ENCODE peak calls at places on chromosome 22, in seven cellular contexts. G is uterus, T is upper lobe of left lung, J is neuronal stem cell, S is tibial nerve, W is Peyer's patch, C is small intestine. I is an unnamed sample.

GRCh38 chr22:43860126-43860525 is 2.2 kb downstream of the SULT4A1 start:
- DNase-seq in G (no peak), T (no peak), J (no peak), S (no peak), W (no peak), C (no peak), I (no peak)

GRCh38 chr22:24153353-24153752 is 27.9 kb upstream of the SUSD2 start:
- DNase-seq in G (no peak), T (no peak), J (no peak), S (no peak), W (peak; percentile 88), C (peak; percentile 55), I (no peak)

GRCh38 chr22:27986937-27987336 is 67.9 kb upstream of the PITPNB start:
- DNase-seq in G (no peak), T (no peak), J (no peak), S (no peak), W (peak; percentile 37), C (no peak), I (no peak)

GRCh38 chr22:40023226-40023925 is 28.6 kb downstream of the FAM83F start:
- DNase-seq in G (no peak), T (no peak), J (no peak), S (no peak), W (no peak), C (no peak), I (no peak)

GRCh38 chr22:46674367-46674781 is 54.2 kb downstream of the GRAMD4 start:
- DNase-seq in G (peak; percentile 42), T (peak; percentile 71), J (no peak), S (no peak), W (peak; percentile 94), C (peak; percentile 37), I (no peak)

GRCh38 chr22:46842606-46843005 is 80.2 kb downstream of the TBC1D22A start:
- DNase-seq in G (no peak), T (no peak), J (no peak), S (no peak), W (peak; percentile 34), C (no peak), I (no peak)

GRCh38 chr22:38110008-38110862 is at the start of gene BAIAP2L2:
- DNase-seq in G (no peak), T (peak; percentile 52), J (no peak), S (no peak), W (peak; percentile 85), C (peak; percentile 96), I (no peak)

GRCh38 chr22:28375761-28376534 is 303.7 kb downstream of the TTC28 start:
- DNase-seq in G (no peak), T (no peak), J (no peak), S (no peak), W (no peak), C (no peak), I (no peak)

GRCh38 chr22:26579331-26579886 is 10.5 kb downstream of the TPST2 start:
- DNase-seq in G (no peak), T (no peak), J (no peak), S (no peak), W (peak; percentile 80), C (peak; percentile 26), I (no peak)

GRCh38 chr22:23453277-23453676 is 126.8 kb downstream of the IGLL1 start:
- DNase-seq in G (no peak), T (no peak), J (no peak), S (no peak), W (no peak), C (no peak), I (no peak)

GRCh38 chr22:26550498-26551033 is 38.3 kb upstream of the TFIP11 start:
- DNase-seq in G (peak; percentile 19), T (peak; percentile 83), J (no peak), S (no peak), W (no peak), C (no peak), I (no peak)

GRCh38 chr22:20567993-20568417 is 60.6 kb downstream of the MED15 start:
- DNase-seq in G (no peak), T (no peak), J (no peak), S (no peak), W (no peak), C (no peak), I (no peak)

GRCh38 chr22:24437820-24438328 is 10.5 kb downstream of the ADORA2A start:
- DNase-seq in G (no peak), T (no peak), J (no peak), S (no peak), W (peak; percentile 80), C (no peak), I (no peak)

GRCh38 chr22:45476814-45477213 is 25.9 kb upstream of the FBLN1 start:
- DNase-seq in G (no peak), T (no peak), J (no peak), S (no peak), W (no peak), C (no peak), I (no peak)

GRCh38 chr22:25048659-25049657 is 96.4 kb downstream of the KIAA1671 start:
- DNase-seq in G (peak; percentile 38), T (no peak), J (peak; percentile 52), S (no peak), W (peak; percentile 80), C (peak; percentile 82), I (no peak)

GRCh38 chr22:48503035-48503625 is 1324.5 kb downstream of the BRD1 start:
- DNase-seq in G (no peak), T (no peak), J (no peak), S (no peak), W (no peak), C (no peak), I (no peak)

GRCh38 chr22:38921126-38921525 is 36.3 kb upstream of the APOBEC3A start:
- DNase-seq in G (no peak), T (no peak), J (no peak), S (no peak), W (peak; percentile 95), C (peak; percentile 99), I (no peak)

GRCh38 chr22:30439836-30440235 is 14.3 kb downstream of the MTFP1 start:
- DNase-seq in G (no peak), T (peak; percentile 72), J (no peak), S (no peak), W (no peak), C (peak; percentile 24), I (no peak)
- H3K27me3 ChIP-seq in G (no peaks in the 10 kb centered on the region), T (no peaks in the 10 kb centered on the region), J (peaks cover 8% of the 10 kb centered on the region), S (no peaks in the 10 kb centered on the region), W (no peaks in the 10 kb centered on the region), C (peaks cover 7% of the 10 kb centered on the region), I (no peaks in the 10 kb centered on the region)

GRCh38 chr22:36608987-36609386 is 80.0 kb upstream of the EIF3D start:
- DNase-seq in G (no peak), T (no peak), J (no peak), S (no peak), W (peak; percentile 7), C (no peak), I (no peak)
- H3K27me3 ChIP-seq in G (no peaks in the 10 kb centered on the region), T (no peaks in the 10 kb centered on the region), J (peaks cover 49% of the 10 kb centered on the region), S (no peaks in the 10 kb centered on the region), W (no peaks in the 10 kb centered on the region), C (peaks cover 13% of the 10 kb centered on the region), I (no peaks in the 10 kb centered on the region)

DNA sequence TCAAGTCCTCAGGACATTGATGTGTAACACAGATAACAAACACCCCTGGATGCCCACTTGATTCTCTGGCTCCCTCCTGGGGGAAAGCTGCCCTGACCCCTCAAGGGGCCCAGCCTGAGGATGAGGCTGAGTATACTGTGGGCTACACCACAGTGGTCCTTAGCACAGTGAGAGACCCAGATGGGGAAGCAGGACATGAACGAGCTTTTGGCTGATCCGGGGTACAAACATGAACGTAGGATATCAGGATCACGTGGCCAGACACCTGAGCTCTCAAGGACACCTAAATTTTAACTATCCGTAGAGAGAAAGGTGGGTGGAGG is 87.1 kb upstream of the VPREB1 start:
- DNase-seq in G (no peak), T (no peak), J (no peak), S (no peak), W (no peak), C (no peak), I (no peak)
- H3K27me3 ChIP-seq in G (no peaks in the 10 kb centered on the region), T (no peaks in the 10 kb centered on the region), J (peaks cover 4% of the 10 kb centered on the region), S (no peaks in the 10 kb centered on the region), W (no peaks in the 10 kb centered on the region), C (no peaks in the 10 kb centered on the region), I (no peaks in the 10 kb centered on the region)

GRCh38 chr22:42416671-42417230 is 15.5 kb downstream of the NFAM1 start:
- DNase-seq in G (no peak), T (no peak), J (no peak), S (no peak), W (no peak), C (no peak), I (no peak)

GRCh38 chr22:42414565-42415298 is 17.5 kb downstream of the NFAM1 start:
- DNase-seq in G (no peak), T (no peak), J (no peak), S (no peak), W (no peak), C (no peak), I (no peak)

GRCh38 chr22:42418811-42419243 is 13.4 kb downstream of the NFAM1 start:
- DNase-seq in G (no peak), T (no peak), J (no peak), S (no peak), W (no peak), C (no peak), I (no peak)

GRCh38 chr22:42419328-42419881 is 12.8 kb downstream of the NFAM1 start:
- DNase-seq in G (no peak), T (peak; percentile 81), J (no peak), S (no peak), W (peak; percentile 61), C (no peak), I (no peak)

DNA sequence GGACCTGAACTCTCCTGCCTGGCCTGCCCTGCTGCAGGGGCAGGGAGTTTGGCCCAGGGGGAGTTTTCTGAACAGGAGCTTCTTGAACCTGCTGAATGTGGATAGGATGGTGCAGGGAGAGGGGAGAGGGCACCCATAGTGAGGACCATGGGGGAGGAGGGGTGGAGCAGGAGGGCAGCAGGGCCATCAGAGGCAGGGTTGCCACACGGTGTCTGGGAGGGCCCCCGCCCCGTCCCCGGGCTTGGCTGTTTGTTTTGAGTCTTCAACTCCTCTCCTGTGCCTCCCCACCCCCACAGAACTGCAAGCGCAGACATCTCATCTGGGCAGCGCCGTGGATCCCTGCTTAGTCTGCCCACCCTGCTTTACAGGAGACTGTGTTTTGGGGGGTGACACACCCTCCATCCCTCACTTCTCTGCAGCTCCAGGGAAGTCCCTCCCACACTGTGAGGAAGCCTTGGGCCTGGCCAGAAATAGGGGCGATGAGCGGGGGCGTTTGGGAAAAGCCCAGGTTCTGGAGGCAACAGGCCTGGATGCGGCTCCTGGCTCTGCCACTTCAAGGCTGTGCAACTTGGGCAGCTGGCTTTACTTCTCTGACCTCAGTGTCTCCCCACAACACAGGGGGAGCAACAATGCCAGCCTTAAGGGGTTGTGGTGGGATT is 14.4 kb downstream of the NFAM1 start:
- DNase-seq in G (no peak), T (no peak), J (no peak), S (no peak), W (no peak), C (no peak), I (no peak)
- H3K27me3 ChIP-seq in G (no peaks in the 10 kb centered on the region), T (no peaks in the 10 kb centered on the region), J (peaks cover 42% of the 10 kb centered on the region), S (no peaks in the 10 kb centered on the region), W (no peaks in the 10 kb centered on the region), C (no peaks in the 10 kb centered on the region), I (no peaks in the 10 kb centered on the region)